ENCODE peak calls at places on chromosomes 2 and 18, in ten cellular contexts. E, P, O, H, J, X, S, F, I and M are unnamed samples.

GRCh38 chr2:133658020-133658903 is 90.0 kb upstream of the NCKAP5 start:
- DNase-seq in E (no peak), P (no peak), O (no peak), H (no peak), J (no peak), X (no peak), S (no peak), F (peak), I (no peak), M (no peak)

GRCh38 chr2:210913461-210913860 is 357.1 kb downstream of the CPS1 start:
- DNase-seq in E (no peak), P (no peak), O (no peak), H (peak), J (no peak), X (no peak), S (no peak), F (no peak), I (no peak), M (no peak)

GRCh38 chr2:233449071-233449901 is 95.0 kb downstream of the DGKD start:
- DNase-seq in E (no peak), P (no peak), O (peak), H (peak), J (no peak), X (peak), S (peak), F (peak), I (no peak), M (peak)

GRCh38 chr2:207035855-207036254 is 96.5 kb downstream of the CPO start:
- DNase-seq in E (no peak), P (no peak), O (no peak), H (no peak), J (no peak), X (no peak), S (no peak), F (no peak), I (no peak), M (no peak)

GRCh38 chr2:40957508-40957907 is 505.6 kb upstream of the SLC8A1 start:
- DNase-seq in E (no peak), P (peak), O (no peak), H (no peak), J (no peak), X (no peak), S (no peak), F (no peak), I (no peak), M (no peak)

GRCh38 chr2:40095003-40095402 is 315.9 kb upstream of the THUMPD2 start:
- DNase-seq in E (no peak), P (no peak), O (no peak), H (peak), J (no peak), X (no peak), S (no peak), F (no peak), I (no peak), M (no peak)

GRCh38 chr2:181085729-181086128 is 105.3 kb downstream of the UBE2E3 start:
- DNase-seq in E (no peak), P (no peak), O (no peak), H (no peak), J (no peak), X (no peak), S (no peak), F (no peak), I (no peak), M (no peak)

GRCh38 chr18:8254664-8255063 is 354.6 kb upstream of the RAB12 start:
- DNase-seq in E (no peak), P (no peak), O (no peak), H (no peak), J (no peak), X (no peak), S (no peak), F (no peak), I (no peak), M (no peak)

GRCh38 chr2:28578768-28579167 is 82.9 kb downstream of the PLB1 start:
- DNase-seq in E (no peak), P (no peak), O (no peak), H (no peak), J (no peak), X (no peak), S (no peak), F (no peak), I (no peak), M (no peak)

GRCh38 chr2:9639000-9639602 is 8.3 kb upstream of the YWHAQ start:
- DNase-seq in E (no peak), P (no peak), O (no peak), H (no peak), J (no peak), X (no peak), S (no peak), F (no peak), I (no peak), M (no peak)

GRCh38 chr2:170771049-170771937 is 1.1 kb downstream of the ERICH2 start:
- DNase-seq in E (no peak), P (peak), O (peak), H (no peak), J (peak), X (peak), S (peak), F (no peak), I (no peak), M (peak)